ENCODE peak calls at places on chromosome 12, in five cellular contexts. H is cardiac muscle cell, Y is tibial artery, Z is keratinocyte, J is lung. W is an unnamed sample.

GRCh38 chr12:58503731-58504520 is 416.4 kb downstream of the LRIG3 start:
- DNase-seq in H (peak; percentile 53), Y (no peak), Z (no peak), J (no peak), W (no peak)

GRCh38 chr12:62605972-62606371 is 139.3 kb downstream of the MON2 start:
- DNase-seq in H (no peak), Y (no peak), Z (no peak), J (no peak), W (peak; percentile 52)

GRCh38 chr12:14454098-14454907 is 88.8 kb downstream of the ATF7IP start:
- DNase-seq in H (peak; percentile 62), Y (no peak), Z (peak; percentile 30), J (no peak), W (no peak)

GRCh38 chr12:66941150-66941549 is 262.3 kb upstream of the GRIP1 start:
- DNase-seq in H (no peak), Y (no peak), Z (no peak), J (no peak), W (no peak)

GRCh38 chr12:2940564-2940963 is 18.6 kb upstream of the TEAD4 start:
- DNase-seq in H (no peak), Y (no peak), Z (no peak), J (no peak), W (no peak)

GRCh38 chr12:26938660-26939185 is 453 bp downstream of the FGFR1OP2 start:
- DNase-seq in H (no peak), Y (no peak), Z (no peak), J (peak; percentile 33), W (no peak)

GRCh38 chr12:69837191-69838085 is 12.4 kb downstream of the MYRFL start:
- DNase-seq in H (peak; percentile 19), Y (no peak), Z (no peak), J (peak; percentile 63), W (peak; percentile 44)

GRCh38 chr12:116142936-116143882 is 134.3 kb downstream of the MED13L start:
- DNase-seq in H (peak; percentile 68), Y (no peak), Z (no peak), J (no peak), W (no peak)

GRCh38 chr12:76444408-76444984 is 96.3 kb upstream of the BBS10 start:
- DNase-seq in H (no peak), Y (no peak), Z (no peak), J (no peak), W (no peak)

GRCh38 chr12:68792952-68793351 is 15.0 kb upstream of the MDM2 start:
- DNase-seq in H (peak; percentile 43), Y (no peak), Z (no peak), J (no peak), W (no peak)

GRCh38 chr12:45446013-45446412 is 230.1 kb downstream of the ANO6 start:
- DNase-seq in H (no peak), Y (no peak), Z (no peak), J (no peak), W (no peak)

GRCh38 chr12:42119085-42119633 is 25.5 kb downstream of the GXYLT1 start:
- DNase-seq in H (peak; percentile 70), Y (no peak), Z (no peak), J (no peak), W (no peak)

GRCh38 chr12:89353823-89354629 is 1.7 kb upstream of the DUSP6 start:
- DNase-seq in H (peak; percentile 74), Y (peak; percentile 85), Z (no peak), J (peak; percentile 86), W (peak; percentile 82)

DNA sequence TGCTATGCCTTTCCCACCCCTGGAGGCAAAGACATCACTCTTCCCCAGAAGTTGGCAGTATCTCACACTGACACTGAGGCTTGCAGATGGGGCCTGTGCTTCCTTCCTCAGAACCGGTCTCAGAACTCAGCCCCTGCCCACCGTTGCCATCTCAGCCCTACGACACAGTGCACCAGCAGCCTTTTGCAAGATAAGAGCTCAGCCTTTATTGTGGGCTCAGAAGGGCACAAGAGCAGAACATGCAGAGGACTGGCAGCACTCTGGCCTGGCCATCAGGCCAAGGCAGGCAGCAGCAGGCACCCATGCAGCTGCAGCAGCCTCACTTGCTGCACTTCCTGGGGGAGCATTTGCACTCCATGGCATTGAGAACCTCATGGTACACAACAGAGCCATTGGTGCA is 3.6 kb upstream of the ANO2 start:
- DNase-seq in H (no peak), Y (no peak), Z (no peak), J (no peak), W (no peak)
- H3K27me3 ChIP-seq in H (peaks cover 40% of the 10 kb centered on the region), Y (peaks cover 60% of the 10 kb centered on the region), Z (peaks cover 42% of the 10 kb centered on the region), J (no peaks in the 10 kb centered on the region), W (no peaks in the 10 kb centered on the region)

DNA sequence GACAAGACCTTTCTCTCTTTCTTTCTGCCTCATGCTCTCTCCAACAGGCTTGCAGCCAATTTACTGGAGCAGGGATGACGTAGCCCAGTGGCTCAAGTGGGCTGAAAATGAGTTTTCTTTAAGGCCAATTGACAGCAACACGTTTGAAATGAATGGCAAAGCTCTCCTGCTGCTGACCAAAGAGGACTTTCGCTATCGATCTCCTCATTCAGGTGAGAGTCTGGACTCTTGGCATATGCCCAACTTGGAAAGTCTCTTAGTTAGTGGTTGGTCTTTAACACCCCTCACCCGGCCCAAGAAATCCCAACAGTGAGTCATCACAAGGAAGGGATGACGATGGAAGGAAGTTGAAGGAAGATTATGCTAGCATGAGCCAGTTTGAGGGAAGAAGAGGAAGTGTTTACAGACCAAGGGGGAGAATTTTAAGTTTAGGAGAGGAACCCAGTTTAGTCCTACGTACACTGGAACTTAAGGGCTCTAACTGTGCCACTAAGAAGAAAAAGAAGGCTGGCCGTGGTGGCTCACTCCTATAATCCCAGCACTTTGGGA is 189.7 kb downstream of the ETV6 start:
- DNase-seq in H (peak; percentile 85), Y (no peak), Z (no peak), J (no peak), W (peak; percentile 79)
- H3K4me1 ChIP-seq in H (peaks cover 15% of the 10 kb centered on the region), Y (peaks cover 38% of the 10 kb centered on the region), Z (peaks cover 3% of the 10 kb centered on the region), J (peaks cover 19% of the 10 kb centered on the region), W (peaks cover 59% of the 10 kb centered on the region)

DNA sequence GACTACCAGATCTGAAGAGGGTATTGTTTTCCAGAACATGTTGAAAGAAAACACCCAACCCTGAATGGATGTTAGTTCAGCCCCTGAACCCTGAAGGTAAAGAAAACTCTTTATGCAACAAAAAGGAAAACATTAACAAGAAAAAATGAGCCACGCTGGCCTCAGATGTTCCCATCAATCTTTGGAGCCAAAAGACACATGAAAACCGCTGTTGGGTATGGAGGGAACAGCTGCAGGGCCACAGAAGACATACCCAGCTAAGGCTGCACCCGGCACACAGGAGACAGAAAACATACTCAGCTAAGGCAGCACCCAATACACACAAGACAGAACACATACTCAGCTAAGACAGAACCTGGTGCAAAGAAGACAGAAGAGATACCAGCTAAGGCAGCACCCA is 51.3 kb upstream of the GALNT9 start:
- DNase-seq in H (no peak), Y (no peak), Z (no peak), J (no peak), W (no peak)
- H3K27me3 ChIP-seq in H (peaks cover 77% of the 10 kb centered on the region), Y (peaks cover 50% of the 10 kb centered on the region), Z (peaks cover 30% of the 10 kb centered on the region), J (no peaks in the 10 kb centered on the region), W (peaks cover 6% of the 10 kb centered on the region)

GRCh38 chr12:96233941-96234461 is 39.8 kb downstream of the ELK3 start:
- DNase-seq in H (peak; percentile 98), Y (peak; percentile 98), Z (no peak), J (peak; percentile 65), W (peak; percentile 39)

GRCh38 chr12:96234591-96235496 is 40.7 kb downstream of the ELK3 start:
- DNase-seq in H (no peak), Y (no peak), Z (no peak), J (no peak), W (no peak)

GRCh38 chr12:96236221-96236822 is 42.1 kb downstream of the ELK3 start:
- DNase-seq in H (peak; percentile 87), Y (peak; percentile 82), Z (no peak), J (no peak), W (peak; percentile 6)

GRCh38 chr12:96237035-96237434 is 42.9 kb downstream of the ELK3 start:
- DNase-seq in H (peak; percentile 27), Y (no peak), Z (no peak), J (no peak), W (no peak)

GRCh38 chr12:96235497-96235826 is 41.3 kb downstream of the ELK3 start:
- DNase-seq in H (no peak), Y (no peak), Z (no peak), J (no peak), W (no peak)
- H3K4me1 ChIP-seq in H (peaks cover 24% of the 10 kb centered on the region), Y (peaks cover 40% of the 10 kb centered on the region), Z (peaks cover 44% of the 10 kb centered on the region), J (peaks cover 39% of the 10 kb centered on the region), W (peaks cover 5% of the 10 kb centered on the region)

DNA sequence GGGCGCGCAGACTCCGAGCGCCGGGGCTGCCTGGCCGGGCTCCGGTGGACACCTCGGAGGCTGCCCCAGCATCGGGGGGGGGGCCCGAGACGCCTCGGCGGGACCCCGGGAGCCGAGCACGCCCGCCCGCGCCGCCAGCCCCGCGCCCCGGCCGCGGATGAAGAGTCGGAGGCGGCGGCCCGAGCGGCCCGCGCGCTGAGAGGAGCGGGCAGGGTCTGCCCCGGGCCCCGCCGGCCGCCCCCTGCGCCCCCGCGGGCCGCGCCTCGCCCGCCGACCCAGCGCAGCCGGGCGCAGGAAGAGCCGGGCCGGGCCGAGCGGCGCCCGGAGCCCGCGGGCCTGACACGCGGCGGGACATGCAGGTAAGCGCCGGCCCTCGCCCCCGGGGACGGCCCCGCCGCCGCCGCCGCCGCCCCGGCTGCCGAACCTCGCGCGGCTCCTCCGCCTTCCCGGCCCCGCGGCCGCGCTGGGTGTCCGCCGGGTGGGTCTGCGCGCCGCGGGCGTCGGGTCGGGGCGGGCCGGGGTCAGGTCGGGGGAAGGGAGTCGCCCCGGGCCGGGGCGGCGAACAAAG is 63.7 kb downstream of the FBXL14 start:
- DNase-seq in H (no peak), Y (peak; percentile 35), Z (no peak), J (no peak), W (no peak)
- H3K27me3 ChIP-seq in H (peaks cover 7% of the 10 kb centered on the region), Y (peaks cover 22% of the 10 kb centered on the region), Z (peaks cover 23% of the 10 kb centered on the region), J (no peaks in the 10 kb centered on the region), W (peaks cover 3% of the 10 kb centered on the region)

GRCh38 chr12:106139422-106140141 is 828 bp upstream of the NUAK1 start:
- DNase-seq in H (peak; percentile 69), Y (peak; percentile 91), Z (no peak), J (peak; percentile 66), W (peak; percentile 88)
- H3K4me1 ChIP-seq in H (peaks cover 42% of the 10 kb centered on the region), Y (peaks cover 26% of the 10 kb centered on the region), Z (peaks cover 34% of the 10 kb centered on the region), J (peaks cover 7% of the 10 kb centered on the region), W (peaks cover 35% of the 10 kb centered on the region)

DNA sequence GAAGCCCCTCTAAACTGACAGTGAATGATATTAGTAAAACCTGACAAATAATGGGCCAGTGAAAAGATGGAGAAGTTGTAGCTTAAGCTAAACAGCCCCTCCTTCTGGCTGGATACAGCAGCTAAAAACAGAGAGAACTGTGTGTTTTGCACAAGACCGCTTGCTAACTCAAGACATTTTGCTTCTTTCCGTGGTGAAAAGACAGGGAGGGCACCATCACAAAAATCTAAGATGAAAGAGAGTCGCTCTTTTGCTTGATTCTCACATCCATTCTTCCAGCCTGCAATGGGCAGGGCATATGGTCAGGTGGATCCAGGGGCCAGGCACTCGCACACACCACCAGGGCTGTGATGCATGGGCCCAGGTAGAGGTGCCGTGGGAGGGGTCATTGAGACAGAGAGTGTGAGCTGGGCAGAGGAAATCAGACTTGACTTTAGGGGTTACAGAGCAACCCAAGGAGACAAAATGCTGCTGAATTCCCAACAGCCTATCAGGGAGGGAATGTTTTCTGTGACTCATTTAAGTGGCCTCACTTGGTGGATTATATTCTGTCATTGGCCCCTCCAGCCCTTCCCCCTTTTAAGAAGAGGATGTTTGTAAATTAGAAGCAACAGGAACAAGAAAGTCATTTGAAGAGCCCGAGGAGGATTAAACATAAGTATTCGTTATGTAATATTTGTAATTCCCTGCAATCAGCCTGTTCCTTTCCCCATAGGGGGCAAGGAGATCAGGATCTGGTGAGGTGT is 12.2 kb downstream of the EMP1 start:
- DNase-seq in H (peak; percentile 65), Y (no peak), Z (no peak), J (no peak), W (no peak)
- H3K27me3 ChIP-seq in H (no peaks in the 10 kb centered on the region), Y (no peaks in the 10 kb centered on the region), Z (no peaks in the 10 kb centered on the region), J (no peaks in the 10 kb centered on the region), W (no peaks in the 10 kb centered on the region)

GRCh38 chr12:22287056-22287455 is 47.5 kb downstream of the ST8SIA1 start:
- DNase-seq in H (no peak), Y (no peak), Z (no peak), J (no peak), W (no peak)
- H3K4me1 ChIP-seq in H (peaks cover 4% of the 10 kb centered on the region), Y (peaks cover 6% of the 10 kb centered on the region), Z (peaks cover 39% of the 10 kb centered on the region), J (no peaks in the 10 kb centered on the region), W (no peaks in the 10 kb centered on the region)

W was measured in thyroid gland.